ENCODE peak calls at places on chromosome 12, in four cellular contexts. H is CD8-positive, alpha-beta memory T cell; A is fibroblast of lung; Y is left ventricle myocardium inferior. E is an unnamed sample.

GRCh38 chr12:57603758-57604453 is 718 bp upstream of the DTX3 start:
- DNase-seq in H (no peak), A (peak; percentile 78), Y (peak; percentile 54), E (no peak)

GRCh38 chr12:12720637-12721250 is 3.6 kb downstream of the CDKN1B start:
- DNase-seq in H (no peak), A (peak; percentile 18), Y (no peak), E (no peak)

GRCh38 chr12:47832263-47832933 is 12.7 kb upstream of the HDAC7 start:
- DNase-seq in H (no peak), A (no peak), Y (no peak), E (no peak)

GRCh38 chr12:11228268-11228879 is 41.1 kb downstream of the PRB3 start:
- DNase-seq in H (no peak), A (peak; percentile 10), Y (no peak), E (peak; percentile 73)

GRCh38 chr12:104050436-104050835 is 449 bp upstream of the GLT8D2 start:
- DNase-seq in H (no peak), A (no peak), Y (no peak), E (no peak)

GRCh38 chr12:52543985-52544888 is 8.7 kb downstream of the KRT71 start:
- DNase-seq in H (no peak), A (peak; percentile 11), Y (no peak), E (no peak)

GRCh38 chr12:94649349-94650142 is 811 bp downstream of the TMCC3 start:
- DNase-seq in H (peak; percentile 25), A (peak; percentile 30), Y (peak; percentile 43), E (no peak)

GRCh38 chr12:24496755-24497154 is 452.1 kb downstream of the BCAT1 start:
- DNase-seq in H (no peak), A (peak; percentile 89), Y (no peak), E (no peak)

GRCh38 chr12:106760184-106760531 is 14.3 kb upstream of the RIC8B start:
- DNase-seq in H (no peak), A (peak; percentile 18), Y (no peak), E (no peak)

GRCh38 chr12:100229036-100229635 is 28.5 kb downstream of the ACTR6 start:
- DNase-seq in H (no peak), A (peak; percentile 5), Y (no peak), E (no peak)

GRCh38 chr12:91239497-91239896 is 56.9 kb upstream of the DCN start:
- DNase-seq in H (no peak), A (peak; percentile 14), Y (no peak), E (no peak)

GRCh38 chr12:32698285-32698684 is 19.2 kb downstream of the DNM1L start:
- DNase-seq in H (no peak), A (no peak), Y (no peak), E (no peak)

GRCh38 chr12:74689071-74689655 is 151.5 kb downstream of the ATXN7L3B start:
- DNase-seq in H (no peak), A (peak; percentile 50), Y (no peak), E (peak; percentile 4)

GRCh38 chr12:108400481-108400880 is 61.4 kb upstream of the CMKLR1 start:
- DNase-seq in H (no peak), A (no peak), Y (no peak), E (no peak)

GRCh38 chr12:12724421-12725085 is 7.4 kb downstream of the CDKN1B start:
- DNase-seq in H (no peak), A (peak; percentile 7), Y (no peak), E (no peak)

GRCh38 chr12:12323606-12324005 is 26.4 kb downstream of the MANSC1 start:
- DNase-seq in H (no peak), A (peak; percentile 69), Y (no peak), E (no peak)

DNA sequence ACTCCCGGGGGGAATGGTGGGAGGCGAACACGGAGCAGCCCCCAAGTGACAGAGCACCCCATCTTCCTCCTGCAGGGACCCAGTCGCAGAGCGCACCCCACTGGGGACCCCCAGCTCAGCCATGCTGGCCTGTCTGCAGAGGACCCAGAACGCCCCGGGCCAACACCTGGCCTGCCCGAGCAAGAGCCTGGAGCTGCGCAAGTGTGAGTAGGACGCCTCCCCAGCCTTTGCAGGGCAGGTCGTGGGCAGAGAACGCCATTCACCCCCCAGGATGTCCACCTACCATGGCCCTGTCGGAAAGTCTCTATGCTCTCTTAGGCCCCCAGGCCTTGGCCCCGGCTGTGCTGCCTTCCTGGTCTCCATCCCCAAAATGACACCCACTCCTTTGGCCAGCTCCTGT is 30.4 kb downstream of the FAM222A start:
- DNase-seq in H (no peak), A (no peak), Y (peak; percentile 2), E (no peak)
- H3K27ac ChIP-seq in H (no peak overlapping the region), A (no peak overlapping the region), Y (no peak overlapping the region), E (no peak overlapping the region)

DNA sequence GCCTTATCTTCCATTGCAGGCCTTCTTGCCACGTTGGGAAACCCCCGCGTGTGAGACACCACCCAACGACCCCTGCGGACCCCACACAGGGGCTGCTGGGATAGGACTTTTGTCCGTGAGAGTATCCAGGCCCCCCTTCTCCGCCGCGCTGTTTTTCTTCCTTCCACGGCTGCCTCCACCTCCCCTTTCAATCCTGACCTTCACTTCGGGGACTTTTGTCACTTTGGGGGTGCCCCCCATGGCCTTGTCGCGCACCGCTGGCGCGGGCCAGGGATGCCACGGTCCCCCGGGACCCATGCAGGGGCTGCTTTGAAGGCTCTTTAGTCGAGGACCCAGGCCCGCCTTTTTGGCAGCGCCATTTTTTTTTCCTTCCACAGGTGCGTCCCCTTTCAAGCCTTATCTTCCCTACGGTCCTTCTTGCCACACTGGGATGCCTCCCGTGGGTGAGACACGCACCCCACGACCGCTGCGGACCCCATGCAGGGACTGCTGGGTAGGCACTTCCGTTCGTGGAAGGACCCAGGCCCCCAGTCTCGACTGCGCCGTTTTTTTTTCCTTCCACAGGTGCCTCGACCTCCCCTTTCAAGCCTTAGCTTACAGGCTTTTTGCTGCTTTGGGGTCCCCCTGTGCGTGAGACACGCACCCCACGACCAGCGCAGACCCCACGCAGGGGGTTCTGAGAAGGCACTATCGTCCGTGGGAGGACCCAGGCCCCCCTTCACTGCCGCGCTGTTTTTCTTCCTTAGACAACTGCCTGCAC is 267.3 kb downstream of the ALG10 start:
- DNase-seq in H (no peak), A (no peak), Y (peak; percentile 4), E (no peak)
- H3K9me3 ChIP-seq in H (no peaks in the 10 kb centered on the region), A (no peaks in the 10 kb centered on the region), Y (peaks cover 49% of the 10 kb centered on the region), E (peaks cover 40% of the 10 kb centered on the region)

DNA sequence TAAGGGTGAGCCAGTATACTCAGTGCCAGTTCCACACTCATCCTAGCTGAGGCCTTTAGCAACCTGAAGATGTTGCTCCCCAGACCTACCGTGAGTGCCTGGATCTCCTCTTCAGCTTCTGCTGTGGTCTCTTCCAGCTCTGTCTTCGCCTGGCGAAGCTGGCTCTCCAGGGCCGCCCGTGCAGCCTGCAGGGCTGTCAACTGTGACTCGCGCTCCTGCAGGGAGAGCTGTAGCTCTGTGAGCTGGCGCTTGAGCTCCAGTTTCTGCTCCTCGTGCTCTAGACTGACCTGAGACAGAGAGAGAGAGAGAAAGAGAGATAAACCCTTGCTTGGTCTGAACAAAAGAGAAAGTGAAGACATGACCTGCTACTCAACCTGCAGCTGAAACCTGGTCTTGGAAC is 84.0 kb downstream of the PRKAB1 start:
- DNase-seq in H (no peak), A (no peak), Y (no peak), E (no peak)
- H3K36me3 ChIP-seq in H (no peaks in the 10 kb centered on the region), A (peaks cover 12% of the 10 kb centered on the region), Y (no peaks in the 10 kb centered on the region), E (peaks cover 5% of the 10 kb centered on the region)

DNA sequence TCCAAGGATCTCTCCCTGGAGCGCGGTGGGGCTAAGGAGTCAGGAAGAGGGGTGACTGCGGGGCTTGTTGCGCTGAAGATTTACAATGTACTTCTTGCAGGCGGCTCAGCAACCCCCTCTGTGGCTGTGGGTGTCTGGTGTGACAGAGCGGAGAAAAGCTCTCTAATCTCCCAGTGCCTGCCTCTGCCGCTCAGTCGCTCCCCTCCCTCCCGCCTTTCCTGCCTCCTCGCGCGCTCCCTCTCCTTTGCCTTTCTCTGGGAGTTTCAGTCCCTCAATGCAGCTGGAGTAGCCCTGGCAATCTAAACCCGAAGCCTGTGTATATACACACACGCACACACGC is 799 bp upstream of the TRHDE start:
- DNase-seq in H (no peak), A (peak; percentile 71), Y (no peak), E (no peak)
- H3K27ac ChIP-seq in H (no peak overlapping the region), A (peak overlapping the region; percentile 77), Y (peak overlapping the region; percentile 5), E (no peak overlapping the region)